ENCODE peak calls at places on chromosome 9, in six cellular contexts. J is activated naive CD4-positive, alpha-beta T cell treated with Interleukin-2 at 50 U/mL for 16 hours; B is PC-9; Y is nucleus accumbens; Z is RWPE1; R is SK-MEL-5. K is an unnamed sample.

GRCh38 chr9:137174722-137175293 is 3.0 kb upstream of the TMEM210 start:
- DNase-seq in J (no peak), B (no peak), Y (peak), Z (no peak), R (no peak), K (no peak)

GRCh38 chr9:99154356-99154755 is 49.4 kb downstream of the TGFBR1 start:
- DNase-seq in J (no peak), B (no peak), Y (no peak), Z (no peak), R (no peak), K (no peak)

GRCh38 chr9:128139621-128140020 is 9.6 kb upstream of the LCN2 start:
- DNase-seq in J (no peak), B (no peak), Y (no peak), Z (no peak), R (no peak), K (no peak)

GRCh38 chr9:3343671-3344070 is 182.1 kb downstream of the RFX3 start:
- DNase-seq in J (no peak), B (no peak), Y (no peak), Z (no peak), R (no peak), K (no peak)

GRCh38 chr9:88230612-88231011 is 92.3 kb upstream of the SPATA31C2 start:
- DNase-seq in J (no peak), B (no peak), Y (no peak), Z (peak), R (no peak), K (no peak)

GRCh38 chr9:134796882-134797281 is 83.7 kb upstream of the FCN2 start:
- DNase-seq in J (no peak), B (no peak), Y (no peak), Z (no peak), R (no peak), K (no peak)

GRCh38 chr9:36739538-36740116 is 166.9 kb downstream of the MELK start:
- DNase-seq in J (no peak), B (no peak), Y (no peak), Z (no peak), R (no peak), K (no peak)

GRCh38 chr9:63817622-63818518 is 1467.1 kb downstream of the FOXD4L5 start:
- DNase-seq in J (peak), B (peak), Y (no peak), Z (peak), R (peak), K (no peak)

GRCh38 chr9:20558609-20559016 is 63.7 kb downstream of the MLLT3 start:
- DNase-seq in J (peak), B (peak), Y (no peak), Z (peak), R (peak), K (peak)

GRCh38 chr9:113898596-113898995 is 22.5 kb downstream of the ZNF618 start:
- DNase-seq in J (no peak), B (no peak), Y (no peak), Z (no peak), R (no peak), K (no peak)

GRCh38 chr9:89664010-89664409 is 59.2 kb downstream of the GADD45G start:
- DNase-seq in J (no peak), B (no peak), Y (no peak), Z (no peak), R (no peak), K (no peak)

GRCh38 chr9:33153666-33154065 is 13.5 kb downstream of the B4GALT1 start:
- DNase-seq in J (no peak), B (no peak), Y (no peak), Z (no peak), R (no peak), K (no peak)

GRCh38 chr9:133647765-133648469 is 11.8 kb downstream of the DBH start:
- DNase-seq in J (no peak), B (no peak), Y (peak), Z (no peak), R (no peak), K (no peak)

GRCh38 chr9:22039258-22039657 is 30.2 kb upstream of the CDKN2B start:
- DNase-seq in J (no peak), B (no peak), Y (no peak), Z (no peak), R (no peak), K (no peak)

GRCh38 chr9:129576546-129577543 is 44.1 kb downstream of the C9orf50 start:
- DNase-seq in J (no peak), B (no peak), Y (no peak), Z (no peak), R (no peak), K (no peak)

GRCh38 chr9:68897557-68898145 is 116.3 kb downstream of the PRKACG start:
- DNase-seq in J (no peak), B (no peak), Y (no peak), Z (no peak), R (no peak), K (no peak)

GRCh38 chr9:137488330-137488653 is 29.2 kb upstream of the NSMF start:
- DNase-seq in J (no peak), B (no peak), Y (no peak), Z (no peak), R (no peak), K (no peak)

GRCh38 chr9:13445123-13445522 is 165.6 kb upstream of the MPDZ start:
- DNase-seq in J (no peak), B (no peak), Y (no peak), Z (no peak), R (no peak), K (no peak)

GRCh38 chr9:124267271-124267807 is 9.6 kb downstream of the NEK6 start:
- DNase-seq in J (no peak), B (no peak), Y (peak), Z (peak), R (no peak), K (no peak)

GRCh38 chr9:5622019-5622418 is 6.9 kb upstream of the RIC1 start:
- DNase-seq in J (no peak), B (peak), Y (no peak), Z (peak), R (no peak), K (no peak)

GRCh38 chr9:5621327-5621726 is 7.6 kb upstream of the RIC1 start:
- DNase-seq in J (no peak), B (peak), Y (no peak), Z (no peak), R (no peak), K (no peak)

GRCh38 chr9:78026947-78027346 is 4.7 kb downstream of the GNAQ start:
- DNase-seq in J (no peak), B (no peak), Y (no peak), Z (peak), R (no peak), K (no peak)